ENCODE peak calls at places on chromosomes 4 and X, in nine cellular contexts. One of them, this sample, is unnamed.
A peak's percentile ranks its signal among the peaks of the same experiment; 100 is the strongest.

GRCh38 chrX:2841511-2841910 is 12.8 kb downstream of the GYG2 start:
- DNase-seq in NCI-H1436: no peak
- DNase-seq in mucosa of gallbladder: no peak
- DNase-seq in NCI-H510A treated with DMSO at 0.1 percent for 48 hours: no peak
- DNase-seq in AG04450: no peak
- DNase-seq in left ventricle myocardium inferior: no peak
- DNase-seq in stimulated activated naive CD8-positive, alpha-beta T cell treated with anti-CD3 and anti-CD28 coated beads, Interleukin-15, Interleukin-2, amounts not matched to agents 100 U/mL and 50 U/mL, for 24 hours: no peak
- DNase-seq in AG04449: no peak
- DNase-seq in T-helper 2 cell: no peak
- DNase-seq in this sample: no peak

GRCh38 chr4:100070868-100071267 is 119.4 kb downstream of the DDIT4L start:
- DNase-seq in AG04449: no peak
- DNase-seq in AG04450: no peak
- DNase-seq in NCI-H510A treated with DMSO at 0.1 percent for 48 hours: no peak
- DNase-seq in stimulated activated naive CD8-positive, alpha-beta T cell treated with anti-CD3 and anti-CD28 coated beads, Interleukin-15, Interleukin-2, amounts not matched to agents 100 U/mL and 50 U/mL, for 24 hours: no peak
- DNase-seq in left ventricle myocardium inferior: no peak
- DNase-seq in NCI-H1436: no peak
- DNase-seq in mucosa of gallbladder: no peak
- DNase-seq in T-helper 2 cell: no peak
- DNase-seq in this sample: no peak

GRCh38 chr4:183337349-183337748 is 15.1 kb upstream of the CLDN24 start:
- DNase-seq in left ventricle myocardium inferior: no peak
- DNase-seq in mucosa of gallbladder: no peak
- DNase-seq in NCI-H1436: no peak
- DNase-seq in stimulated activated naive CD8-positive, alpha-beta T cell treated with anti-CD3 and anti-CD28 coated beads, Interleukin-15, Interleukin-2, amounts not matched to agents 100 U/mL and 50 U/mL, for 24 hours: no peak
- DNase-seq in AG04449: no peak
- DNase-seq in AG04450: no peak
- DNase-seq in NCI-H510A treated with DMSO at 0.1 percent for 48 hours: no peak
- DNase-seq in T-helper 2 cell: no peak
- DNase-seq in this sample: no peak

GRCh38 chrX:57528670-57529255 is 63.0 kb upstream of the ZXDB start:
- DNase-seq in T-helper 2 cell: no peak
- DNase-seq in stimulated activated naive CD8-positive, alpha-beta T cell treated with anti-CD3 and anti-CD28 coated beads, Interleukin-15, Interleukin-2, amounts not matched to agents 100 U/mL and 50 U/mL, for 24 hours: no peak
- DNase-seq in left ventricle myocardium inferior: no peak
- DNase-seq in mucosa of gallbladder: no peak
- DNase-seq in NCI-H510A treated with DMSO at 0.1 percent for 48 hours: no peak
- DNase-seq in NCI-H1436: no peak
- DNase-seq in AG04450: no peak
- DNase-seq in AG04449: no peak
- DNase-seq in this sample: no peak

GRCh38 chrX:80174925-80175574 is 160.5 kb downstream of the TBX22 start:
- DNase-seq in AG04450: no peak
- DNase-seq in left ventricle myocardium inferior: peak; percentile 59
- DNase-seq in mucosa of gallbladder: no peak
- DNase-seq in T-helper 2 cell: no peak
- DNase-seq in AG04449: no peak
- DNase-seq in NCI-H510A treated with DMSO at 0.1 percent for 48 hours: no peak
- DNase-seq in NCI-H1436: no peak
- DNase-seq in stimulated activated naive CD8-positive, alpha-beta T cell treated with anti-CD3 and anti-CD28 coated beads, Interleukin-15, Interleukin-2, amounts not matched to agents 100 U/mL and 50 U/mL, for 24 hours: no peak
- DNase-seq in this sample: no peak

GRCh38 chrX:65034641-65035450 is 58.6 kb upstream of the ZC4H2 start:
- DNase-seq in T-helper 2 cell: peak; percentile 65
- DNase-seq in NCI-H1436: peak; percentile 45
- DNase-seq in stimulated activated naive CD8-positive, alpha-beta T cell treated with anti-CD3 and anti-CD28 coated beads, Interleukin-15, Interleukin-2, amounts not matched to agents 100 U/mL and 50 U/mL, for 24 hours: peak; percentile 81
- DNase-seq in NCI-H510A treated with DMSO at 0.1 percent for 48 hours: peak; percentile 65
- DNase-seq in mucosa of gallbladder: peak; percentile 75
- DNase-seq in AG04449: no peak
- DNase-seq in AG04450: no peak
- DNase-seq in left ventricle myocardium inferior: peak; percentile 65
- DNase-seq in this sample: peak; percentile 10

GRCh38 chr4:48499551-48500066 is 9.6 kb downstream of the ZAR1 start:
- DNase-seq in AG04449: no peak
- DNase-seq in T-helper 2 cell: no peak
- DNase-seq in mucosa of gallbladder: no peak
- DNase-seq in NCI-H510A treated with DMSO at 0.1 percent for 48 hours: no peak
- DNase-seq in NCI-H1436: no peak
- DNase-seq in stimulated activated naive CD8-positive, alpha-beta T cell treated with anti-CD3 and anti-CD28 coated beads, Interleukin-15, Interleukin-2, amounts not matched to agents 100 U/mL and 50 U/mL, for 24 hours: no peak
- DNase-seq in left ventricle myocardium inferior: no peak
- DNase-seq in AG04450: no peak
- DNase-seq in this sample: no peak

GRCh38 chr4:165928601-165929000 is 55.6 kb downstream of the TLL1 start:
- DNase-seq in mucosa of gallbladder: no peak
- DNase-seq in stimulated activated naive CD8-positive, alpha-beta T cell treated with anti-CD3 and anti-CD28 coated beads, Interleukin-15, Interleukin-2, amounts not matched to agents 100 U/mL and 50 U/mL, for 24 hours: no peak
- DNase-seq in left ventricle myocardium inferior: no peak
- DNase-seq in NCI-H510A treated with DMSO at 0.1 percent for 48 hours: no peak
- DNase-seq in T-helper 2 cell: no peak
- DNase-seq in AG04450: no peak
- DNase-seq in AG04449: no peak
- DNase-seq in NCI-H1436: no peak
- DNase-seq in this sample: no peak

GRCh38 chr4:142265536-142265935 is 580.6 kb downstream of the INPP4B start:
- DNase-seq in stimulated activated naive CD8-positive, alpha-beta T cell treated with anti-CD3 and anti-CD28 coated beads, Interleukin-15, Interleukin-2, amounts not matched to agents 100 U/mL and 50 U/mL, for 24 hours: no peak
- DNase-seq in left ventricle myocardium inferior: no peak
- DNase-seq in T-helper 2 cell: no peak
- DNase-seq in NCI-H510A treated with DMSO at 0.1 percent for 48 hours: no peak
- DNase-seq in NCI-H1436: no peak
- DNase-seq in mucosa of gallbladder: peak; percentile 37
- DNase-seq in AG04450: no peak
- DNase-seq in AG04449: no peak
- DNase-seq in this sample: no peak